ENCODE peak calls at places on chromosome 11, in ten cellular contexts. K is activated CD8-positive, alpha-beta memory T cell treated with anti-CD3 and anti-CD28 coated beads for 4 hours; H is fibroblast of the conjunctiva; M is hepatic stellate cell; G is EH; O is stimulated activated CD4-positive, alpha-beta T cell treated with anti-CD3 and anti-CD28 coated beads, Interleukin-2, amount 100 ng/mL, for 4 hours; Q is activated CD4-positive, alpha-beta T cell treated with anti-CD3 and anti-CD28 coated beads for 24 hours; J is sigmoid colon; F is astrocyte of the cerebellum; Z is WTC11. X is an unnamed sample.

GRCh38 chr11:8758619-8759169 is 76.1 kb downstream of the RPL27A start:
- DNase-seq in J (peak), Z (no peak), K (no peak), O (no peak), G (no peak), Q (no peak), F (no peak), M (no peak), H (no peak), X (no peak)

GRCh38 chr11:84014539-84014938 is 728.4 kb upstream of the CCDC90B start:
- DNase-seq in J (no peak), O (no peak), Q (no peak), M (no peak), F (no peak), G (no peak), K (no peak), Z (no peak), H (no peak), X (no peak)

GRCh38 chr11:7555067-7555699 is 41.4 kb downstream of the PPFIBP2 start:
- DNase-seq in G (peak), K (no peak), M (no peak), O (no peak), F (no peak), Q (no peak), J (no peak), Z (no peak), H (no peak), X (no peak)

GRCh38 chr11:132405728-132406127 is 1035.3 kb downstream of the NTM start:
- DNase-seq in F (no peak), G (no peak), O (no peak), M (no peak), Z (peak), J (no peak), H (no peak), Q (no peak), K (no peak), X (no peak)

GRCh38 chr11:77400775-77401469 is 73.0 kb downstream of the PAK1 start:
- DNase-seq in F (no peak), H (no peak), M (no peak), G (no peak), K (no peak), O (no peak), Z (no peak), Q (no peak), J (no peak), X (no peak)

GRCh38 chr11:63641727-63642126 is 27.5 kb upstream of the PLAAT3 start:
- DNase-seq in Z (no peak), H (no peak), O (no peak), J (no peak), G (peak), Q (no peak), F (peak), M (no peak), K (no peak), X (no peak)

GRCh38 chr11:2396471-2396870 is 4.1 kb upstream of the TSSC4 start:
- DNase-seq in M (no peak), J (no peak), H (no peak), Z (no peak), F (no peak), O (no peak), K (no peak), G (no peak), Q (no peak), X (no peak)

GRCh38 chr11:17498475-17498874 is 21.8 kb upstream of the ABCC8 start:
- DNase-seq in O (no peak), Z (peak), Q (no peak), J (no peak), G (peak), K (no peak), F (no peak), H (no peak), M (no peak), X (no peak)

GRCh38 chr11:120832609-120833221 is 191.2 kb upstream of the TBCEL start:
- DNase-seq in J (no peak), Q (no peak), F (no peak), H (no peak), Z (no peak), G (no peak), K (no peak), M (no peak), O (no peak), X (no peak)